ENCODE peak calls at places on chromosome 20, in four cellular contexts. R is neural progenitor cell, P is pancreas, Q is hepatocyte. H is an unnamed sample.

GRCh38 chr20:20085812-20086211 is 33.5 kb downstream of the CFAP61 start:
- DNase-seq in P (no peak), R (no peak), Q (no peak), H (no peak)

GRCh38 chr20:41309817-41310216 is 7.7 kb downstream of the ZHX3 start:
- DNase-seq in R (no peak), Q (no peak), P (no peak), H (no peak)

GRCh38 chr20:17109307-17109706 is 117.5 kb upstream of the PCSK2 start:
- DNase-seq in R (no peak), P (no peak), Q (no peak), H (no peak)

GRCh38 chr20:21508230-21509078 is 5.4 kb downstream of the NKX2-2 start:
- DNase-seq in R (peak), P (no peak), Q (no peak), H (no peak)

GRCh38 chr20:34861386-34862084 is 11.1 kb downstream of the GGT7 start:
- DNase-seq in Q (no peak), P (peak), R (no peak), H (no peak)

GRCh38 chr20:46826343-46826984 is 68.2 kb upstream of the EYA2 start:
- DNase-seq in R (no peak), Q (no peak), P (no peak), H (no peak)

GRCh38 chr20:20476504-20476903 is 108.6 kb downstream of the INSM1 start:
- DNase-seq in R (no peak), P (no peak), Q (no peak), H (no peak)

GRCh38 chr20:61723538-61724257 is 342.0 kb downstream of the TAF4 start:
- DNase-seq in Q (peak), R (no peak), P (no peak), H (no peak)

GRCh38 chr20:10861086-10861485 is 187.3 kb upstream of the JAG1 start:
- DNase-seq in P (no peak), R (no peak), Q (no peak), H (no peak)

GRCh38 chr20:38377039-38377715 is 30.9 kb downstream of the LBP start:
- DNase-seq in P (no peak), Q (no peak), R (no peak), H (no peak)

GRCh38 chr20:32941155-32941885 is 62.9 kb downstream of the SUN5 start:
- DNase-seq in R (no peak), Q (no peak), P (no peak), H (no peak)

GRCh38 chr20:15188415-15188814 is 851.0 kb upstream of the FLRT3 start:
- DNase-seq in R (no peak), Q (no peak), P (no peak), H (no peak)

DNA sequence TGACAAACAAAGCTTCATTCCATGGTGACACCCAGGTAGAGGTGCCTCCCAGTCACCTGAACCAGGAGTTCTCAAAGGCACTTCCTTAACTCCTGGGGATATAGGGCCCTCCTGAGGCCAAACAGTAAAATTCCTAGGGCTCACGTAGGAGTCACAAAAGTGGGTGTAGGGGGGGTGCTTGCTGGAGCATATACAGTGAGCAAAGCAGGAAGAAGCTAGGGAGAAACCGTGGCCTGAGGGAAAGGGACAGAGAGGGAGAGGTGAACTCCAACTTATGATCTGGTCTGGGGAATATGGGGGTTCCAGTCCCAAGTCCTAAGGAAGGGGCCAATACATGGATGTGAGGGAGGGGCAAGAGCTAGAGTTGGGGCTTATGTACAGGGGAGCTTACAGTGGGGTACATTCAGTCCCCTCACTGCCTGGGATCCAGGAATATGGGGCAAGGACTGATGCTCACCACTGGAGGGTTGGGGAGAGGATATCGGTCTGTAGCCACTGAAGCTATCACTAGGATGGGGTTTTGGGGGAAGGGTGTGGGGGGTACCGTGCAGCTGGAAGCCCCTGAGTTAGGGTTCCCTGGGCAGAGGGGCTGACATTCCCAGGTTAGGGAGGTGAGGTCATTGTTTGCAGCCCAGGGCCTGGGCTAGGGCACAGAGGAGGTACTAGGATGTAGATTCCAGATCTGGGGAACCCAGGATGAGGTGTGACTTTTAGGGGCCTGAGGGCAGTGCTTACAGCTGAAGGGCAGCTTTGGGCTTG is 950 bp downstream of the PEDS1 start:
- DNase-seq in R (no peak), Q (peak), P (no peak), H (no peak)
- TF ChIP-seq CTCF in R (peak), Q (peak), P (no peak), H (peak)

GRCh38 chr20:44326391-44327159 is 10.3 kb upstream of the R3HDML start:
- DNase-seq in P (no peak), R (peak), Q (peak), H (no peak)
- H3K4me3 ChIP-seq in P (peak), R (peak), Q (no peak), H (no peak)

DNA sequence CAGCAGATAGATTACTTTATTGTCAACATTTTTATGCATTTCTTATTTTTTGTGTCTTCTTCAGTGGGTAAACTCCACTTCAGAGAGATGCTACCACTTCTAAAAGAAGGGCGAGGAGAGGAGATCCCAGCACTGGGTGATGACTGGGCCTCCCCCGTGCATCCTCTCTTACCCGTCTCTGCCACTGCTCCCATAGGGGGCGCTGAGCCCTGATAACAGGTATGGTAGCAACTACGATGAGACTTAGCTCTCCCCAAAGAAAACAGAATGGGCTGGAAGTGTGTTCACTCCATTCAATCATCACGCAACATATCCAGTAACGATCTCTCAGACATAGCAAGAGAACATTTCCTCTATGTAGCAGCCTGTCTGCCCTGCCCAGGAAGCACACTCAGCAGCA is 533.3 kb upstream of the CDH4 start:
- DNase-seq in Q (no peak), R (peak), P (no peak), H (no peak)
- TF ChIP-seq CTCF in Q (no peak), R (peak), P (no peak), H (no peak)

GRCh38 chr20:53737404-53738038 is 143.9 kb upstream of the ZNF217 start:
- DNase-seq in Q (no peak), P (no peak), R (no peak), H (no peak)

GRCh38 chr20:53738945-53739798 is 145.5 kb upstream of the ZNF217 start:
- DNase-seq in Q (peak), R (no peak), P (no peak), H (no peak)

GRCh38 chr20:53739799-53740785 is 146.5 kb upstream of the ZNF217 start:
- DNase-seq in Q (no peak), R (no peak), P (no peak), H (no peak)

GRCh38 chr20:53736757-53737403 is 143.2 kb upstream of the ZNF217 start:
- DNase-seq in P (no peak), R (no peak), Q (no peak), H (no peak)

GRCh38 chr20:53738039-53738944 is 144.7 kb upstream of the ZNF217 start:
- DNase-seq in P (peak), R (peak), Q (peak), H (peak)
- H3K4me3 ChIP-seq in P (no peak), R (peak), Q (no peak), H (peak)

GRCh38 chr20:63359164-63359934 is 1.8 kb downstream of the CHRNA4 start:
- DNase-seq in P (no peak), R (no peak), Q (no peak), H (no peak)
- TF ChIP-seq CTCF in P (no peak), R (no peak), Q (no peak), H (no peak)

DNA sequence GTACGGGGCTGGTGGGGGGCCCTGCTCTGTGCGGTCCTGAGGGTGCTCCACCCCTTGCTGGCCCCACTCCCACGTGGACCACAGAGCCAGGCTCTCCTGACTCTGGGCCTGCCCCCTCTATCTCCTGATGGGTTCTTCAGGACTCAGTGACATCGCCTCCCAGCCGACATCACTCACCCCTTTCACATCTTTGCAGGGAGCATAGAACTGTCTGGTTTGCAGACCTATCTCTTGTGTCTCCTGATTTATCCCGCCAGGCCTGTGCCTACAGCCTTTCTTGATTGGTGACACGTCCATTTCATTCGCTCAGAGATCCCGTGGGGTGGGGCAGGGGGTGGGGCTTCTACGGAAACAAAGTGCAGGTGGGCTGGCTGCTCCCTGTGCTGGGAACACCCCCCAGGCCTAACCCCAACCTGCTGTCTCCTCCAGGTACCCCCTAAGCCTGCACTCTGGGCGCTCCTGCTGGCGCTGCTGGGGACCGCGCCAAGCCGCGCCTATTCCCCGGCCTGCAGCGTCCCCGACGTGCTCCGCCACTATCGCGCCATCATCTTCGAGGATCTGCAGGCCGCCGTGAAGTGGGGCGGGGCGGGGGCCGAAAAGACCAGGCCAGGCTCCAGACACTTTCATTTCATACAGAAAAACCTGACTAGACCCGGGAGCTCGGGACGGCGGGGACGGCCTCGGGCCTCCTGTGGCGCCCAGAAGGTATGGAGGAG is 1.7 kb downstream of the C20orf204 start:
- DNase-seq in R (no peak), P (no peak), Q (no peak), H (no peak)
- H3K4me3 ChIP-seq in R (peak), P (no peak), Q (no peak), H (no peak)

GRCh38 chr20:59645761-59646171 is 41.4 kb downstream of the PHACTR3 start:
- DNase-seq in R (no peak), P (no peak), Q (no peak), H (no peak)
- TF ChIP-seq CTCF in R (no peak), P (no peak), Q (no peak), H (no peak)

GRCh38 chr20:57619053-57619831 is 984 bp downstream of the ZBP1 start:
- DNase-seq in Q (no peak), R (no peak), P (peak), H (peak)
- H3K4me3 ChIP-seq in Q (no peak), R (no peak), P (no peak), H (no peak)

GRCh38 chr20:53448875-53449274 is 144.8 kb downstream of the ZNF217 start:
- DNase-seq in Q (no peak), R (no peak), P (no peak), H (no peak)
- TF ChIP-seq CTCF in Q (no peak), R (no peak), P (no peak), H (no peak)